ENCODE peak calls at places on chromosomes 3 and 15, in five cellular contexts. One of them, this sample, is unnamed.

GRCh38 chr3:46662771-46663551 is 30.5 kb downstream of the ALS2CL start:
- DNase-seq in activated effector memory CD4-positive, alpha-beta T cell treated with Interleukin-2 at 50 U/mL for 16 hours: no peak
- DNase-seq in HT1080: no peak
- DNase-seq in upper lobe of right lung: no peak
- DNase-seq in naive thymus-derived CD4-positive, alpha-beta T cell: no peak
- DNase-seq in this sample: no peak

GRCh38 chr15:69591905-69592508 is 139.4 kb downstream of the RPLP1 start:
- DNase-seq in activated effector memory CD4-positive, alpha-beta T cell treated with Interleukin-2 at 50 U/mL for 16 hours: no peak
- DNase-seq in HT1080: peak
- DNase-seq in upper lobe of right lung: no peak
- DNase-seq in naive thymus-derived CD4-positive, alpha-beta T cell: no peak
- DNase-seq in this sample: no peak

GRCh38 chr3:30934208-30934550 is 39.7 kb upstream of the GADL1 start:
- DNase-seq in activated effector memory CD4-positive, alpha-beta T cell treated with Interleukin-2 at 50 U/mL for 16 hours: no peak
- DNase-seq in HT1080: peak
- DNase-seq in upper lobe of right lung: no peak
- DNase-seq in naive thymus-derived CD4-positive, alpha-beta T cell: peak
- DNase-seq in this sample: no peak

GRCh38 chr3:66075281-66075680 is 36.6 kb upstream of the MAGI1 start:
- DNase-seq in activated effector memory CD4-positive, alpha-beta T cell treated with Interleukin-2 at 50 U/mL for 16 hours: no peak
- DNase-seq in HT1080: peak
- DNase-seq in upper lobe of right lung: no peak
- DNase-seq in naive thymus-derived CD4-positive, alpha-beta T cell: no peak
- DNase-seq in this sample: no peak

GRCh38 chr3:94928921-94929320 is 866.1 kb downstream of the NSUN3 start:
- DNase-seq in activated effector memory CD4-positive, alpha-beta T cell treated with Interleukin-2 at 50 U/mL for 16 hours: no peak
- DNase-seq in HT1080: peak
- DNase-seq in upper lobe of right lung: no peak
- DNase-seq in naive thymus-derived CD4-positive, alpha-beta T cell: no peak
- DNase-seq in this sample: no peak

GRCh38 chr3:117131259-117131658 is 421.7 kb downstream of the TUSC7 start:
- DNase-seq in activated effector memory CD4-positive, alpha-beta T cell treated with Interleukin-2 at 50 U/mL for 16 hours: no peak
- DNase-seq in HT1080: no peak
- DNase-seq in upper lobe of right lung: peak
- DNase-seq in naive thymus-derived CD4-positive, alpha-beta T cell: no peak
- DNase-seq in this sample: no peak

GRCh38 chr3:180382781-180383180 is 219.2 kb upstream of the TTC14 start:
- DNase-seq in activated effector memory CD4-positive, alpha-beta T cell treated with Interleukin-2 at 50 U/mL for 16 hours: no peak
- DNase-seq in HT1080: no peak
- DNase-seq in upper lobe of right lung: no peak
- DNase-seq in naive thymus-derived CD4-positive, alpha-beta T cell: no peak
- DNase-seq in this sample: no peak

GRCh38 chr3:146747928-146748327 is 142.8 kb upstream of the PLSCR5 start:
- DNase-seq in activated effector memory CD4-positive, alpha-beta T cell treated with Interleukin-2 at 50 U/mL for 16 hours: no peak
- DNase-seq in HT1080: peak
- DNase-seq in upper lobe of right lung: no peak
- DNase-seq in naive thymus-derived CD4-positive, alpha-beta T cell: no peak
- DNase-seq in this sample: no peak

GRCh38 chr3:122678496-122678895 is 2.1 kb upstream of the PARP14 start:
- DNase-seq in activated effector memory CD4-positive, alpha-beta T cell treated with Interleukin-2 at 50 U/mL for 16 hours: no peak
- DNase-seq in HT1080: no peak
- DNase-seq in upper lobe of right lung: no peak
- DNase-seq in naive thymus-derived CD4-positive, alpha-beta T cell: no peak
- DNase-seq in this sample: no peak

GRCh38 chr15:74776851-74777768 is 4.8 kb upstream of the CSK start:
- DNase-seq in activated effector memory CD4-positive, alpha-beta T cell treated with Interleukin-2 at 50 U/mL for 16 hours: no peak
- DNase-seq in HT1080: no peak
- DNase-seq in upper lobe of right lung: peak
- DNase-seq in naive thymus-derived CD4-positive, alpha-beta T cell: peak
- DNase-seq in this sample: peak

GRCh38 chr3:126121632-126122031 is 37.7 kb upstream of the SLC41A3 start:
- DNase-seq in activated effector memory CD4-positive, alpha-beta T cell treated with Interleukin-2 at 50 U/mL for 16 hours: no peak
- DNase-seq in HT1080: no peak
- DNase-seq in upper lobe of right lung: no peak
- DNase-seq in naive thymus-derived CD4-positive, alpha-beta T cell: no peak
- DNase-seq in this sample: no peak

GRCh38 chr3:183826448-183826847 is 1.1 kb upstream of the MAP6D1 start:
- DNase-seq in activated effector memory CD4-positive, alpha-beta T cell treated with Interleukin-2 at 50 U/mL for 16 hours: no peak
- DNase-seq in HT1080: no peak
- DNase-seq in upper lobe of right lung: no peak
- DNase-seq in naive thymus-derived CD4-positive, alpha-beta T cell: no peak
- DNase-seq in this sample: no peak

GRCh38 chr3:61565569-61565968 is 4.2 kb downstream of the PTPRG start:
- DNase-seq in activated effector memory CD4-positive, alpha-beta T cell treated with Interleukin-2 at 50 U/mL for 16 hours: no peak
- DNase-seq in HT1080: no peak
- DNase-seq in upper lobe of right lung: no peak
- DNase-seq in naive thymus-derived CD4-positive, alpha-beta T cell: no peak
- DNase-seq in this sample: no peak

GRCh38 chr3:74693696-74694393 is 79.4 kb upstream of the CNTN3 start:
- DNase-seq in activated effector memory CD4-positive, alpha-beta T cell treated with Interleukin-2 at 50 U/mL for 16 hours: no peak
- DNase-seq in HT1080: no peak
- DNase-seq in upper lobe of right lung: no peak
- DNase-seq in naive thymus-derived CD4-positive, alpha-beta T cell: no peak
- DNase-seq in this sample: no peak

GRCh38 chr3:103052236-103052830 is 617.5 kb downstream of the ZPLD1 start:
- DNase-seq in activated effector memory CD4-positive, alpha-beta T cell treated with Interleukin-2 at 50 U/mL for 16 hours: no peak
- DNase-seq in HT1080: peak
- DNase-seq in upper lobe of right lung: no peak
- DNase-seq in naive thymus-derived CD4-positive, alpha-beta T cell: no peak
- DNase-seq in this sample: no peak

GRCh38 chr15:47129033-47129432 is 588.3 kb upstream of the SEMA6D start:
- DNase-seq in activated effector memory CD4-positive, alpha-beta T cell treated with Interleukin-2 at 50 U/mL for 16 hours: no peak
- DNase-seq in HT1080: no peak
- DNase-seq in upper lobe of right lung: no peak
- DNase-seq in naive thymus-derived CD4-positive, alpha-beta T cell: no peak
- DNase-seq in this sample: no peak

GRCh38 chr3:99910752-99911151 is 93.1 kb downstream of the CMSS1 start:
- DNase-seq in activated effector memory CD4-positive, alpha-beta T cell treated with Interleukin-2 at 50 U/mL for 16 hours: no peak
- DNase-seq in HT1080: no peak
- DNase-seq in upper lobe of right lung: no peak
- DNase-seq in naive thymus-derived CD4-positive, alpha-beta T cell: no peak
- DNase-seq in this sample: no peak

GRCh38 chr15:77786181-77786890 is 153.6 kb upstream of the LINGO1 start:
- DNase-seq in activated effector memory CD4-positive, alpha-beta T cell treated with Interleukin-2 at 50 U/mL for 16 hours: no peak
- DNase-seq in HT1080: no peak
- DNase-seq in upper lobe of right lung: no peak
- DNase-seq in naive thymus-derived CD4-positive, alpha-beta T cell: no peak
- DNase-seq in this sample: no peak

GRCh38 chr15:57114070-57114469 is 195.6 kb downstream of the TCF12 start:
- DNase-seq in activated effector memory CD4-positive, alpha-beta T cell treated with Interleukin-2 at 50 U/mL for 16 hours: no peak
- DNase-seq in HT1080: no peak
- DNase-seq in upper lobe of right lung: no peak
- DNase-seq in naive thymus-derived CD4-positive, alpha-beta T cell: no peak
- DNase-seq in this sample: no peak

GRCh38 chr3:153572654-153573053 is 410.6 kb downstream of the RAP2B start:
- DNase-seq in activated effector memory CD4-positive, alpha-beta T cell treated with Interleukin-2 at 50 U/mL for 16 hours: no peak
- DNase-seq in HT1080: no peak
- DNase-seq in upper lobe of right lung: no peak
- DNase-seq in naive thymus-derived CD4-positive, alpha-beta T cell: no peak
- DNase-seq in this sample: no peak